ENCODE peak calls at places on chromosomes 6 and 20, in five cellular contexts. E, T, A, D and F are unnamed samples.

GRCh38 chr20:57504411-57504810 is 20.5 kb downstream of the CTCFL start:
- DNase-seq in A (no peak), T (no peak), E (no peak), D (no peak), F (no peak)

GRCh38 chr20:57624124-57624523 is 3.9 kb upstream of the ZBP1 start:
- DNase-seq in A (no peak), T (no peak), D (no peak), E (no peak), F (no peak)

GRCh38 chr6:145071836-145072235 is 663.5 kb downstream of the EPM2A start:
- DNase-seq in D (no peak), T (peak), A (no peak), E (no peak), F (no peak)

GRCh38 chr20:41178904-41179432 is 41.6 kb downstream of the PLCG1 start:
- DNase-seq in D (no peak), E (no peak), A (no peak), T (no peak), F (no peak)

GRCh38 chr20:35952480-35953410 is 1.6 kb downstream of the SCAND1 start:
- DNase-seq in T (no peak), D (peak), A (no peak), E (no peak), F (peak)

GRCh38 chr6:149284904-149285303 is 32.6 kb upstream of the TAB2 start:
- DNase-seq in E (no peak), D (no peak), A (no peak), T (no peak), F (no peak)

GRCh38 chr20:33647603-33648395 is 14.3 kb upstream of the C20orf144 start:
- DNase-seq in T (no peak), A (no peak), E (no peak), D (no peak), F (no peak)

GRCh38 chr6:66558189-66558588 is 851.2 kb upstream of the EYS start:
- DNase-seq in E (no peak), A (no peak), D (peak), T (no peak), F (no peak)

GRCh38 chr20:61256819-61257218 is 4.8 kb downstream of the CDH4 start:
- DNase-seq in A (no peak), D (no peak), E (no peak), T (no peak), F (no peak)

GRCh38 chr6:144951730-144952437 is 666.7 kb downstream of the UTRN start:
- DNase-seq in A (no peak), D (no peak), T (no peak), E (no peak), F (no peak)

GRCh38 chr20:55058938-55059337 is 583.5 kb downstream of the DOK5 start:
- DNase-seq in A (no peak), T (no peak), E (no peak), D (no peak), F (no peak)

GRCh38 chr6:137353346-137353745 is 134.2 kb upstream of the IFNGR1 start:
- DNase-seq in E (no peak), T (peak), D (peak), A (no peak), F (peak)

GRCh38 chr20:7362601-7363000 is 577.7 kb downstream of the HAO1 start:
- DNase-seq in A (no peak), E (no peak), D (no peak), T (no peak), F (no peak)

GRCh38 chr20:59992531-59992930 is 34.3 kb downstream of the CDH26 start:
- DNase-seq in D (no peak), A (no peak), E (no peak), T (no peak), F (peak)

GRCh38 chr20:24766826-24767622 is 182.0 kb upstream of the CST7 start:
- DNase-seq in T (no peak), A (no peak), E (no peak), D (no peak), F (no peak)

GRCh38 chr6:155628315-155628714 is 172.7 kb upstream of the NOX3 start:
- DNase-seq in D (peak), T (no peak), A (no peak), E (no peak), F (no peak)

GRCh38 chr6:118705799-118706481 is 54.5 kb upstream of the CEP85L start:
- DNase-seq in T (no peak), A (no peak), E (no peak), D (no peak), F (peak)

GRCh38 chr20:57069442-57069841 is 197.0 kb downstream of the BMP7 start:
- DNase-seq in D (no peak), E (no peak), A (no peak), T (no peak), F (no peak)